ENCODE peak calls at places on chromosome 7, in six cellular contexts. A is NB4, I is cardiac fibroblast, O is SJSA1, Z is IMR-90, F is left lung. S is an unnamed sample.

GRCh38 chr7:5532520-5533335 is 109.1 kb upstream of the TNRC18 start:
- DNase-seq in A (peak; percentile 95), I (no peak), F (peak; percentile 97), Z (no peak), O (no peak), S (peak; percentile 70)

GRCh38 chr7:140121321-140121720 is 55.5 kb downstream of the KDM7A start:
- DNase-seq in A (no peak), O (no peak), I (peak; percentile 3), Z (no peak), F (no peak), S (no peak)

GRCh38 chr7:22566176-22566575 is 66.2 kb upstream of the STEAP1B start:
- DNase-seq in O (no peak), F (no peak), I (no peak), Z (no peak), A (no peak), S (no peak)

GRCh38 chr7:76294344-76295024 is 8.0 kb upstream of the HSPB1 start:
- DNase-seq in F (peak; percentile 96), I (peak; percentile 98), Z (peak; percentile 93), A (peak; percentile 56), O (peak; percentile 92), S (peak; percentile 96)

GRCh38 chr7:101599787-101600186 is 29.3 kb downstream of the MYL10 start:
- DNase-seq in I (no peak), A (no peak), O (no peak), F (no peak), Z (no peak), S (no peak)

GRCh38 chr7:106138776-106139175 is 26.7 kb upstream of the SYPL1 start:
- DNase-seq in A (no peak), Z (no peak), F (no peak), I (no peak), O (no peak), S (no peak)

GRCh38 chr7:50202052-50202555 is 102.4 kb upstream of the IKZF1 start:
- DNase-seq in A (no peak), O (no peak), I (no peak), F (no peak), Z (no peak), S (no peak)

GRCh38 chr7:80807166-80807900 is 111.5 kb downstream of the SEMA3C start:
- DNase-seq in Z (peak; percentile 28), I (no peak), A (no peak), O (no peak), F (no peak), S (no peak)

GRCh38 chr7:27950123-27950522 is 210.2 kb downstream of the TAX1BP1 start:
- DNase-seq in F (no peak), O (no peak), I (no peak), Z (no peak), A (no peak), S (no peak)

GRCh38 chr7:88184848-88185304 is 35.0 kb downstream of the SRI start:
- DNase-seq in O (peak; percentile 4), A (peak; percentile 36), Z (peak; percentile 12), I (peak; percentile 37), F (no peak), S (no peak)

GRCh38 chr7:117076426-117076943 is 123.2 kb downstream of the ST7 start:
- DNase-seq in Z (no peak), O (no peak), A (no peak), F (no peak), I (no peak), S (no peak)

GRCh38 chr7:159370-160270 is 32.8 kb upstream of the FAM20C start:
- DNase-seq in O (peak; percentile 15), F (peak; percentile 83), I (no peak), A (peak; percentile 49), Z (no peak), S (no peak)

GRCh38 chr7:12212051-12212485 is 974 bp downstream of the TMEM106B start:
- DNase-seq in Z (no peak), I (peak; percentile 12), F (no peak), O (no peak), A (peak; percentile 25), S (no peak)

GRCh38 chr7:136527554-136527953 is 340.9 kb upstream of the CHRM2 start:
- DNase-seq in A (no peak), Z (no peak), F (no peak), O (no peak), I (no peak), S (no peak)

GRCh38 chr7:72336382-72336886 is 75.7 kb downstream of the CALN1 start:
- DNase-seq in I (no peak), Z (no peak), A (no peak), F (peak; percentile 71), O (no peak), S (no peak)

GRCh38 chr7:70571986-70572385 is 560.0 kb upstream of the GALNT17 start:
- DNase-seq in Z (no peak), I (no peak), F (no peak), O (no peak), A (no peak), S (no peak)

GRCh38 chr7:70728873-70729552 is 402.9 kb upstream of the GALNT17 start:
- DNase-seq in O (no peak), F (no peak), I (no peak), Z (no peak), A (no peak), S (no peak)

GRCh38 chr7:68176974-68177373 is 1180.3 kb downstream of the TYW1 start:
- DNase-seq in A (peak; percentile 78), Z (peak; percentile 18), I (peak; percentile 66), O (no peak), F (no peak), S (peak; percentile 46)

GRCh38 chr7:74178632-74179031 is 4.5 kb downstream of the EIF4H start:
- DNase-seq in O (no peak), F (no peak), I (peak; percentile 31), Z (peak; percentile 17), A (peak; percentile 40), S (no peak)

GRCh38 chr7:65448824-65449504 is 75.3 kb downstream of the ZNF92 start:
- DNase-seq in F (no peak), O (peak; percentile 51), Z (peak; percentile 72), A (no peak), I (peak; percentile 55), S (no peak)

GRCh38 chr7:107742678-107743566 is 1.0 kb upstream of the CBLL1 start:
- DNase-seq in I (no peak), O (no peak), A (peak; percentile 93), Z (no peak), F (peak; percentile 86), S (peak; percentile 44)

GRCh38 chr7:150435390-150436073 is 14.9 kb upstream of the GIMAP8 start:
- DNase-seq in I (no peak), A (peak; percentile 74), F (no peak), Z (no peak), O (no peak), S (no peak)

GRCh38 chr7:131591674-131592328 is 35.4 kb upstream of the PODXL start:
- DNase-seq in Z (no peak), F (no peak), O (no peak), I (no peak), A (no peak), S (no peak)

GRCh38 chr7:39153647-39154046 is 175.9 kb downstream of the POU6F2 start:
- DNase-seq in A (no peak), O (no peak), F (no peak), I (no peak), Z (no peak), S (no peak)

GRCh38 chr7:131016230-131016629 is 282.2 kb upstream of the KLF14 start:
- DNase-seq in I (no peak), A (no peak), F (no peak), O (no peak), Z (no peak), S (no peak)

GRCh38 chr7:154769527-154769926 is 233.4 kb downstream of the PAXIP1 start:
- DNase-seq in F (no peak), Z (no peak), I (no peak), A (no peak), O (no peak), S (no peak)

DNA sequence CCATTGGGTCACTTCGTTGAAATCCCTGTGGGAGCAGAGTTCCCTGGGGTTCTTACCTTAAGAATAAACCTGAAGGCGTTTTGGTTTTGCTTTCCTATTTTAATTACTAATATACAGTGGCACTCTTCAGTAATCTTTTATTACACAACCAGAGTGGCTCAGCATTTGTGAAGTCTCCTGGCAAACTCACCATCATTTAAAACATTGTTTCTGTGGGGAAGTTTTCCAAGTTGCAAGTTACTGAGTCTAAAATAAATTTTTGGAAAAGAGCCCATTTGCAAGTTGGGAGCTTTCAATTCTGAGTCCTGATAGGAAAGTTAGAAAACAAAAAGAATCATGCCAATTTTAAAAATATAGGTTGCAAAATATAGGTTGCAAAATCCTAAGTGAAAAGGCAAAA is 378.9 kb upstream of the C7orf33 start:
- DNase-seq in F (no peak), O (no peak), I (peak; percentile 80), Z (no peak), A (no peak), S (no peak)
- H3K4me3 ChIP-seq in F (no peak overlapping the region), O (no peak overlapping the region), I (no peak overlapping the region), Z (no peak overlapping the region), A (no peak overlapping the region), S (no peak overlapping the region)

GRCh38 chr7:95331004-95331337 is 6.6 kb upstream of the PON1 start:
- DNase-seq in Z (no peak), O (no peak), A (no peak), F (no peak), I (no peak), S (no peak)

GRCh38 chr7:95334434-95334833 is 10.1 kb upstream of the PON1 start:
- DNase-seq in A (no peak), F (no peak), Z (no peak), I (no peak), O (no peak), S (no peak)

GRCh38 chr7:95327356-95327755 is 3.0 kb upstream of the PON1 start:
- DNase-seq in A (no peak), O (no peak), I (peak; percentile 36), Z (no peak), F (no peak), S (no peak)

GRCh38 chr7:95335093-95335492 is 10.8 kb upstream of the PON1 start:
- DNase-seq in F (no peak), A (no peak), I (peak; percentile 51), Z (peak; percentile 22), O (no peak), S (no peak)

GRCh38 chr7:95330194-95331003 is 6.1 kb upstream of the PON1 start:
- DNase-seq in I (peak; percentile 49), A (peak; percentile 10), Z (no peak), F (no peak), O (no peak), S (no peak)
- H3K4me3 ChIP-seq in I (no peak overlapping the region), A (peak overlapping the region; percentile 36), Z (peak overlapping the region; percentile 49), F (peak overlapping the region; percentile 14), O (peak overlapping the region; percentile 21), S (no peak overlapping the region)

GRCh38 chr7:26375604-26376207 is 84.0 kb downstream of the SNX10 start:
- DNase-seq in O (no peak), F (no peak), Z (no peak), I (no peak), A (peak; percentile 66), S (no peak)
- H3K4me3 ChIP-seq in O (no peak overlapping the region), F (peak overlapping the region; percentile 47), Z (no peak overlapping the region), I (no peak overlapping the region), A (peak overlapping the region; percentile 50), S (peak overlapping the region; percentile 22)

GRCh38 chr7:99990417-99990816 is 14.6 kb upstream of the AZGP1 start:
- DNase-seq in F (no peak), O (no peak), I (no peak), Z (no peak), A (no peak), S (no peak)
- H3K4me3 ChIP-seq in F (no peak overlapping the region), O (no peak overlapping the region), I (no peak overlapping the region), Z (no peak overlapping the region), A (no peak overlapping the region), S (no peak overlapping the region)